ENCODE peak calls at places on chromosomes 13 and 19, in six cellular contexts. One of them, this sample, is unnamed. For H3K4me1, the result is how much of the 10 kb centered on the place peaks cover.

GRCh38 chr13:113935081-113935511 is 38.8 kb downstream of the C13orf46 start:
- DNase-seq in body of pancreas: peak
- DNase-seq in thoracic aorta: no peak
- DNase-seq in heart left ventricle: peak
- DNase-seq in endothelial cell of umbilical vein: no peak
- DNase-seq in GM23338: peak
- DNase-seq in this sample: no peak

GRCh38 chr13:84677836-84678235 is 795.6 kb upstream of the SLITRK1 start:
- DNase-seq in endothelial cell of umbilical vein: no peak
- DNase-seq in thoracic aorta: no peak
- DNase-seq in body of pancreas: no peak
- DNase-seq in GM23338: no peak
- DNase-seq in heart left ventricle: no peak
- DNase-seq in this sample: no peak

GRCh38 chr13:49308104-49308875 is 60.6 kb downstream of the CDADC1 start:
- DNase-seq in heart left ventricle: peak
- DNase-seq in body of pancreas: peak
- DNase-seq in GM23338: no peak
- DNase-seq in thoracic aorta: peak
- DNase-seq in endothelial cell of umbilical vein: peak
- DNase-seq in this sample: peak

GRCh38 chr19:33462112-33462726 is 59.4 kb downstream of the PEPD start:
- DNase-seq in endothelial cell of umbilical vein: no peak
- DNase-seq in thoracic aorta: no peak
- DNase-seq in body of pancreas: no peak
- DNase-seq in heart left ventricle: no peak
- DNase-seq in GM23338: no peak
- DNase-seq in this sample: no peak

GRCh38 chr19:16571689-16572331 is 405 bp downstream of the SLC35E1 start:
- DNase-seq in GM23338: peak
- DNase-seq in endothelial cell of umbilical vein: peak
- DNase-seq in body of pancreas: no peak
- DNase-seq in heart left ventricle: peak
- DNase-seq in thoracic aorta: no peak
- DNase-seq in this sample: no peak

GRCh38 chr13:25905411-25906010 is 146.3 kb downstream of the SHISA2 start:
- DNase-seq in heart left ventricle: no peak
- DNase-seq in GM23338: no peak
- DNase-seq in endothelial cell of umbilical vein: peak
- DNase-seq in body of pancreas: no peak
- DNase-seq in thoracic aorta: no peak
- DNase-seq in this sample: no peak

GRCh38 chr13:50720856-50721663 is 122.4 kb downstream of the DLEU7 start:
- DNase-seq in heart left ventricle: no peak
- DNase-seq in endothelial cell of umbilical vein: no peak
- DNase-seq in thoracic aorta: no peak
- DNase-seq in GM23338: no peak
- DNase-seq in body of pancreas: no peak
- DNase-seq in this sample: no peak

GRCh38 chr13:88627071-88627470 is 955.9 kb downstream of the SLITRK5 start:
- DNase-seq in heart left ventricle: no peak
- DNase-seq in thoracic aorta: no peak
- DNase-seq in body of pancreas: no peak
- DNase-seq in endothelial cell of umbilical vein: no peak
- DNase-seq in GM23338: no peak
- DNase-seq in this sample: no peak

GRCh38 chr19:30316560-30317106 is 55.6 kb upstream of the ZNF536 start:
- DNase-seq in endothelial cell of umbilical vein: no peak
- DNase-seq in body of pancreas: no peak
- DNase-seq in heart left ventricle: no peak
- DNase-seq in GM23338: no peak
- DNase-seq in thoracic aorta: no peak
- DNase-seq in this sample: no peak

GRCh38 chr19:39154084-39154625 is 28.6 kb downstream of the PAK4 start:
- DNase-seq in heart left ventricle: no peak
- DNase-seq in endothelial cell of umbilical vein: no peak
- DNase-seq in thoracic aorta: no peak
- DNase-seq in GM23338: no peak
- DNase-seq in body of pancreas: peak
- DNase-seq in this sample: no peak

GRCh38 chr13:96020155-96020575 is 33.0 kb downstream of the UGGT2 start:
- DNase-seq in GM23338: peak
- DNase-seq in heart left ventricle: no peak
- DNase-seq in body of pancreas: peak
- DNase-seq in thoracic aorta: no peak
- DNase-seq in endothelial cell of umbilical vein: peak
- DNase-seq in this sample: no peak

GRCh38 chr13:98989469-98990235 is 11.8 kb upstream of the DOCK9 start:
- DNase-seq in heart left ventricle: no peak
- DNase-seq in thoracic aorta: no peak
- DNase-seq in endothelial cell of umbilical vein: no peak
- DNase-seq in GM23338: no peak
- DNase-seq in body of pancreas: no peak
- DNase-seq in this sample: no peak

GRCh38 chr19:39506944-39507714 is 7.8 kb upstream of the SELENOV start:
- DNase-seq in GM23338: peak
- DNase-seq in endothelial cell of umbilical vein: peak
- DNase-seq in heart left ventricle: no peak
- DNase-seq in thoracic aorta: no peak
- DNase-seq in body of pancreas: no peak
- DNase-seq in this sample: no peak

GRCh38 chr19:10625003-10625761 is at the start of gene SLC44A2:
- DNase-seq in thoracic aorta: no peak
- DNase-seq in heart left ventricle: peak
- DNase-seq in body of pancreas: peak
- DNase-seq in endothelial cell of umbilical vein: peak
- DNase-seq in GM23338: peak
- DNase-seq in this sample: peak

GRCh38 chr19:11020982-11021759 is 60.3 kb downstream of the SMARCA4 start:
- DNase-seq in GM23338: no peak
- DNase-seq in endothelial cell of umbilical vein: no peak
- DNase-seq in body of pancreas: no peak
- DNase-seq in thoracic aorta: no peak
- DNase-seq in heart left ventricle: no peak
- DNase-seq in this sample: no peak

GRCh38 chr13:23175920-23176319 is 4.9 kb upstream of the SGCG start:
- DNase-seq in GM23338: peak
- DNase-seq in heart left ventricle: no peak
- DNase-seq in endothelial cell of umbilical vein: peak
- DNase-seq in thoracic aorta: no peak
- DNase-seq in body of pancreas: no peak
- DNase-seq in this sample: no peak

GRCh38 chr13:82766732-82767321 is 1115.4 kb downstream of the SLITRK1 start:
- DNase-seq in body of pancreas: no peak
- DNase-seq in GM23338: no peak
- DNase-seq in endothelial cell of umbilical vein: no peak
- DNase-seq in heart left ventricle: no peak
- DNase-seq in thoracic aorta: no peak
- DNase-seq in this sample: no peak

GRCh38 chr13:110137677-110138008 is 169.3 kb downstream of the COL4A1 start:
- DNase-seq in body of pancreas: peak
- DNase-seq in heart left ventricle: no peak
- DNase-seq in thoracic aorta: no peak
- DNase-seq in endothelial cell of umbilical vein: no peak
- DNase-seq in GM23338: no peak
- DNase-seq in this sample: peak

GRCh38 chr13:74771964-74772363 is 637.8 kb upstream of the KLF12 start:
- DNase-seq in thoracic aorta: no peak
- DNase-seq in GM23338: no peak
- DNase-seq in heart left ventricle: no peak
- DNase-seq in body of pancreas: no peak
- DNase-seq in endothelial cell of umbilical vein: no peak
- DNase-seq in this sample: no peak

GRCh38 chr13:28636078-28636477 is 22.9 kb upstream of the POMP start:
- DNase-seq in GM23338: no peak
- DNase-seq in endothelial cell of umbilical vein: no peak
- DNase-seq in heart left ventricle: no peak
- DNase-seq in body of pancreas: no peak
- DNase-seq in thoracic aorta: no peak
- DNase-seq in this sample: no peak

GRCh38 chr13:71218960-71219359 is 648.0 kb downstream of the DACH1 start:
- DNase-seq in thoracic aorta: no peak
- DNase-seq in heart left ventricle: no peak
- DNase-seq in endothelial cell of umbilical vein: peak
- DNase-seq in body of pancreas: no peak
- DNase-seq in GM23338: peak
- DNase-seq in this sample: no peak

GRCh38 chr19:5806133-5806489 is 1.2 kb downstream of the NRTN start:
- DNase-seq in body of pancreas: no peak
- DNase-seq in heart left ventricle: no peak
- DNase-seq in GM23338: no peak
- DNase-seq in thoracic aorta: no peak
- DNase-seq in endothelial cell of umbilical vein: no peak
- DNase-seq in this sample: no peak
- TF ChIP-seq CTCF in body of pancreas: no peak
- TF ChIP-seq CTCF in heart left ventricle: no peak
- TF ChIP-seq CTCF in GM23338: no peak
- TF ChIP-seq CTCF in thoracic aorta: no peak
- TF ChIP-seq CTCF in endothelial cell of umbilical vein: no peak
- TF ChIP-seq CTCF in this sample: no peak

DNA sequence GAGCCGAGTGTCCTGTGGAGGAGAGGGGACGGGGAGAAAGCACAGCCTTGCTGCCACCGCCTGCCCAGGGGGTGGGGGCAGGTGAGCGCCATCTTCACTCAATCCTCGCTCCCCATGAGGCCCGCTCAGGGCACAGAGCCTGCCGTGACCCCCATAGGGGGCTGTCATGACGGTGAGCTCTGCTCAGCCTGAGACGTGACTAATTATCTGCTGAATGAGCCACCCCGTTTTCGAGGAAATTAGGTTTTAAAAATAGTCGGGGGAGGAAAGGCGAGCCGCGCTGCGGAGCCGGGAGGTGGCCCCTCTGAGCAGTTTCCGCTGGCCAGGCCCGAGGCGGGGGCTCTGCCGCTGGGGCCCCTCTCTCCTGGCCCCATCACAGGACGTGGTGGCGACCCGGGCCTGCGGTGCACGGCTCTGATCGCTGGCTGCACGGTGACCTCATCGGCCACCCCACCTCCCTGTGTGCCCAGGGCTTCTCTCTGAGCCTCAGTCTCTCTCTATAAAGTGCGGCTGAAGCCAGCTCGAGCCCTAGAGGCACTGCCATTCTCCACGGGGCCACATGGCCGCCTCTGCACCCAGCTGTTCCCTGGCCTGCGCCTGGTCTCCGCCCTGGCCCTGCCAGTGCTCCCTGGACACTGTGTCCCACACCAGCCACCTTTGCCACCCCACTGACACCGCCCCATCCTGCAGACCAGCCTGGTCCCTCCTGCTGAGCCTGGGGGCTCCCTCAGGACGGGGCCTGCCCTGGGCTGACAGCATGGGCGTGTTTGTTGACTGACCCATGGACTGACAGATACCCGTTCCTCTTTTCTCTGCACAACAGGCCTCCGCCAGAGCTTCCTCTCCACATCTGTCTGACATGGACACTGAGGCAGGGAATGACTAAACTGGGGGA is 28.3 kb downstream of the PIP5K1C start:
- DNase-seq in thoracic aorta: no peak
- DNase-seq in endothelial cell of umbilical vein: peak
- DNase-seq in heart left ventricle: no peak
- DNase-seq in body of pancreas: no peak
- DNase-seq in GM23338: no peak
- DNase-seq in this sample: no peak
- H3K4me3 ChIP-seq in thoracic aorta: peak
- H3K4me3 ChIP-seq in endothelial cell of umbilical vein: no peak
- H3K4me3 ChIP-seq in heart left ventricle: peak
- H3K4me3 ChIP-seq in body of pancreas: no peak
- H3K4me3 ChIP-seq in GM23338: no peak
- H3K4me3 ChIP-seq in this sample: peak

GRCh38 chr13:46385946-46386345 is 1.1 kb downstream of the RUBCNL start:
- DNase-seq in body of pancreas: no peak
- DNase-seq in thoracic aorta: no peak
- DNase-seq in heart left ventricle: no peak
- DNase-seq in GM23338: peak
- DNase-seq in endothelial cell of umbilical vein: no peak
- DNase-seq in this sample: no peak

GRCh38 chr13:46388308-46388707 is 1.3 kb upstream of the RUBCNL start:
- DNase-seq in heart left ventricle: no peak
- DNase-seq in body of pancreas: no peak
- DNase-seq in GM23338: no peak
- DNase-seq in thoracic aorta: no peak
- DNase-seq in endothelial cell of umbilical vein: no peak
- DNase-seq in this sample: no peak

GRCh38 chr13:46386996-46387851 is at the start of gene RUBCNL:
- DNase-seq in heart left ventricle: peak
- DNase-seq in GM23338: peak
- DNase-seq in endothelial cell of umbilical vein: no peak
- DNase-seq in thoracic aorta: no peak
- DNase-seq in body of pancreas: no peak
- DNase-seq in this sample: no peak

GRCh38 chr13:46388846-46389245 is 1.8 kb upstream of the RUBCNL start:
- DNase-seq in GM23338: peak
- DNase-seq in thoracic aorta: no peak
- DNase-seq in body of pancreas: no peak
- DNase-seq in heart left ventricle: no peak
- DNase-seq in endothelial cell of umbilical vein: no peak
- DNase-seq in this sample: no peak

GRCh38 chr13:46386426-46386995 is 541 bp downstream of the RUBCNL start:
- DNase-seq in GM23338: peak
- DNase-seq in body of pancreas: no peak
- DNase-seq in endothelial cell of umbilical vein: no peak
- DNase-seq in thoracic aorta: no peak
- DNase-seq in heart left ventricle: no peak
- DNase-seq in this sample: no peak
- H3K4me1 ChIP-seq in GM23338: under half
- H3K4me1 ChIP-seq in body of pancreas: under half
- H3K4me1 ChIP-seq in endothelial cell of umbilical vein: under half
- H3K4me1 ChIP-seq in thoracic aorta: under half
- H3K4me1 ChIP-seq in heart left ventricle: under half
- H3K4me1 ChIP-seq in this sample: under half

DNA sequence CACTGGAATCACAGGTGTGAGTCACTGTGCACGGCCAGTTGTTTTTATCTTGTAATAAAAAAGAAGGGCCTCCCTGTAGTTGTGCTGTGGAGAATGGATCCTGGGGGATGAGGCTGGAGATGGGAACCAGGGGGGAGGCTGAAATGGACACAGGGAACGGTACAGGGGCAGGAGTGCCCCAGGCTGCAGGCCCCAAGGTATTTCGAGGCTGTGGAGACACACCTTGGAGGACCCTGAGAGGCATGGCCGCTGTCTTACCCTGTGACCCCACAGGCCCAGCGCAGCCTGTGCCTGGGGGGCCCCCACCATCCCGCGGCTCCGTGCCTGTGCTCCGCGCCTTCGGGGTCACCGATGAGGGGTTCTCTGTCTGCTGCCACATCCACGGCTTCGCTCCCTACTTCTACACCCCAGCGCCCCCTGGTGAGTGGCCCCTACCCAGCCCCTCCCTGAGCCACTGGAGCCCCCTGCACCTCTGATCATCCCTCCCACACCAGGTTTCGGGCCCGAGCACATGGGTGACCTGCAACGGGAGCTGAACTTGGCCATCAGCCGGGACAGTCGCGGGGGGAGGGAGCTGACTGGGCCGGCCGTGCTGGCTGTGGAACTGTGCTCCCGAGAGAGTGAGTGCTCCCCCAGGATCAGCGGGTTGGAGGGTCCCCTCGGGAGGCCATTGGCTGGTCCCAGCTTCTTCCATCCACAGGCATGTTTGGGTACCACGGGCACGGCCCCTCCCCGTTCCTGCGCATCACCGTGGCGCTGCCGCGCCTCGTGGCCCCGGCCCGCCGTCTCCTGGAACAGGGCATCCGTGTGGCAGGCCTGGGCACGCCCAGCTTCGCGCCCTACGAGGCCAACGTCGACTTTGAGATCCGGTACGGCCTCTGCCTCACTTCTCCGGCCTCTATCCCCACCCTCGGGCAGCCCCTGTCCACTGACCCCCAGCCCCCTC is 17.0 kb upstream of the SPIB start:
- DNase-seq in endothelial cell of umbilical vein: no peak
- DNase-seq in GM23338: peak
- DNase-seq in body of pancreas: no peak
- DNase-seq in thoracic aorta: no peak
- DNase-seq in heart left ventricle: no peak
- DNase-seq in this sample: no peak
- TF ChIP-seq CTCF in endothelial cell of umbilical vein: no peak
- TF ChIP-seq CTCF in GM23338: peak
- TF ChIP-seq CTCF in body of pancreas: no peak
- TF ChIP-seq CTCF in thoracic aorta: no peak
- TF ChIP-seq CTCF in heart left ventricle: no peak
- TF ChIP-seq CTCF in this sample: no peak

This sample was measured in heart right ventricle.